ENCODE peak calls at places on chromosomes 3 and 15, in eight cellular contexts. O is psoas muscle, Q is A673, T is tibial artery, E is stomach, P is NT2/D1, R is breast epithelium, G is GM23338. I is an unnamed sample. For H3K4me1 and H3K27me3, the result is how much of the 10 kb centered on the place peaks cover.

GRCh38 chr3:21893250-21893649 is 142.2 kb upstream of the ZNF385D start:
- DNase-seq in O (no peak), R (no peak), E (no peak), P (no peak), G (no peak), T (no peak), Q (no peak), I (no peak)

GRCh38 chr15:44082558-44083151 is 112.4 kb downstream of the FRMD5 start:
- DNase-seq in R (no peak), P (no peak), E (no peak), Q (no peak), O (no peak), G (no peak), T (no peak), I (no peak)

GRCh38 chr3:72004749-72005292 is 219.9 kb upstream of the PROK2 start:
- DNase-seq in P (no peak), O (no peak), R (no peak), E (no peak), G (no peak), Q (no peak), T (no peak), I (no peak)

GRCh38 chr3:184486614-184487013 is 75.0 kb upstream of the EPHB3 start:
- DNase-seq in Q (peak), T (no peak), R (no peak), G (no peak), O (no peak), P (no peak), E (no peak), I (no peak)

GRCh38 chr3:23113455-23114171 is 89.5 kb upstream of the UBE2E2 start:
- DNase-seq in R (no peak), O (peak), T (peak), Q (no peak), E (no peak), P (no peak), G (no peak), I (no peak)

GRCh38 chr15:59410448-59410896 is 27.5 kb upstream of the FAM81A start:
- DNase-seq in O (no peak), E (peak), P (no peak), R (no peak), G (no peak), T (no peak), Q (no peak), I (no peak)

GRCh38 chr3:71930056-71930991 is 145.4 kb upstream of the PROK2 start:
- DNase-seq in T (no peak), G (peak), O (no peak), P (peak), E (no peak), R (no peak), Q (peak), I (peak)

GRCh38 chr3:193391902-193392301 is 13.3 kb upstream of the ATP13A5 start:
- DNase-seq in P (peak), R (no peak), T (no peak), Q (peak), E (no peak), O (no peak), G (peak), I (no peak)

GRCh38 chr3:172154768-172155649 is 115.6 kb downstream of the FNDC3B start:
- DNase-seq in R (no peak), T (no peak), O (no peak), P (no peak), E (no peak), Q (no peak), G (no peak), I (no peak)

GRCh38 chr3:104596551-104596950 is 770.2 kb upstream of the ALCAM start:
- DNase-seq in G (peak), O (no peak), P (peak), R (no peak), E (no peak), T (no peak), Q (peak), I (peak)

GRCh38 chr3:152236741-152237140 is 32.0 kb upstream of the MBNL1 start:
- DNase-seq in Q (peak), P (no peak), E (no peak), R (no peak), O (no peak), G (no peak), T (no peak), I (no peak)

GRCh38 chr3:18127181-18127863 is 297.8 kb downstream of the SATB1 start:
- DNase-seq in R (no peak), P (no peak), T (no peak), O (no peak), G (peak), E (no peak), Q (no peak), I (no peak)

GRCh38 chr3:105883798-105884377 is 15.1 kb upstream of the CBLB start:
- DNase-seq in E (no peak), R (no peak), O (no peak), G (no peak), T (no peak), P (no peak), Q (no peak), I (no peak)

GRCh38 chr15:86837631-86838030 is 758.0 kb downstream of the AGBL1 start:
- DNase-seq in T (no peak), P (peak), Q (no peak), R (no peak), O (no peak), E (no peak), G (peak), I (no peak)

GRCh38 chr3:195221015-195221853 is 49.7 kb downstream of the XXYLT1 start:
- DNase-seq in G (no peak), T (peak), Q (no peak), E (no peak), R (peak), O (peak), P (no peak), I (no peak)

GRCh38 chr3:16864610-16865313 is 20.0 kb upstream of the PLCL2 start:
- DNase-seq in R (no peak), G (no peak), E (no peak), T (no peak), P (no peak), Q (peak), O (no peak), I (no peak)

GRCh38 chr15:85019815-85020590 is 38.3 kb downstream of the PDE8A start:
- DNase-seq in O (no peak), G (no peak), R (no peak), Q (no peak), T (no peak), P (no peak), E (no peak), I (no peak)

GRCh38 chr3:148066787-148067186 is 630.9 kb upstream of the AGTR1 start:
- DNase-seq in P (no peak), E (no peak), G (no peak), Q (no peak), T (no peak), R (no peak), O (no peak), I (no peak)

GRCh38 chr15:89101302-89102191 is 13.3 kb downstream of the ABHD2 start:
- DNase-seq in O (peak), R (peak), E (peak), P (no peak), Q (no peak), T (peak), G (no peak), I (no peak)

GRCh38 chr3:130991126-130991525 is 35.5 kb downstream of the ASTE1 start:
- DNase-seq in R (no peak), T (no peak), P (no peak), O (no peak), G (no peak), Q (no peak), E (no peak), I (no peak)

GRCh38 chr15:52464478-52464877 is 64.2 kb downstream of the MYO5A start:
- DNase-seq in P (no peak), T (no peak), O (no peak), E (no peak), Q (no peak), R (no peak), G (no peak), I (no peak)

GRCh38 chr15:33621156-33621555 is 310.4 kb downstream of the RYR3 start:
- DNase-seq in P (no peak), T (no peak), E (no peak), Q (no peak), R (no peak), G (no peak), O (no peak), I (no peak)

GRCh38 chr15:41125950-41126642 is 10.0 kb upstream of the INO80 start:
- DNase-seq in G (no peak), Q (no peak), P (no peak), O (no peak), E (no peak), R (no peak), T (no peak), I (no peak)

GRCh38 chr3:39808467-39809180 is 785 bp upstream of the MYRIP start:
- DNase-seq in T (no peak), R (no peak), G (peak), E (peak), O (no peak), Q (peak), P (no peak), I (no peak)

GRCh38 chr3:196640501-196640968 is 1.0 kb downstream of the NRROS start:
- DNase-seq in T (no peak), P (no peak), E (no peak), G (no peak), O (no peak), Q (no peak), R (no peak), I (no peak)

GRCh38 chr3:171459130-171459941 is 869 bp downstream of the TNIK start:
- DNase-seq in P (no peak), R (no peak), E (peak), O (peak), T (peak), Q (peak), G (peak), I (no peak)

GRCh38 chr3:153061938-153062528 is 100.0 kb upstream of the RAP2B start:
- DNase-seq in G (no peak), T (no peak), E (no peak), P (no peak), O (no peak), Q (no peak), R (no peak), I (no peak)

GRCh38 chr15:47678047-47678446 is 39.3 kb upstream of the SEMA6D start:
- DNase-seq in Q (no peak), G (no peak), E (no peak), T (no peak), O (no peak), R (no peak), P (no peak), I (no peak)

GRCh38 chr15:101013769-101014223 is 94.6 kb downstream of the LRRK1 start:
- DNase-seq in E (no peak), T (no peak), R (no peak), G (no peak), Q (no peak), O (no peak), P (no peak), I (no peak)

GRCh38 chr3:124297062-124297980 is 305.4 kb upstream of the ROPN1 start:
- DNase-seq in E (no peak), T (no peak), O (no peak), G (no peak), R (no peak), P (no peak), Q (peak), I (no peak)

GRCh38 chr3:150447631-150448465 is 39.8 kb downstream of the TSC22D2 start:
- DNase-seq in R (no peak), Q (no peak), E (no peak), T (no peak), P (no peak), O (no peak), G (no peak), I (no peak)

GRCh38 chr3:150450906-150451305 is 42.8 kb downstream of the TSC22D2 start:
- DNase-seq in Q (no peak), T (no peak), E (no peak), G (no peak), R (no peak), P (no peak), O (no peak), I (no peak)

GRCh38 chr3:150447084-150447483 is 39.0 kb downstream of the TSC22D2 start:
- DNase-seq in O (no peak), G (no peak), T (no peak), R (no peak), E (no peak), Q (no peak), P (no peak), I (no peak)

GRCh38 chr3:150451329-150452084 is 43.4 kb downstream of the TSC22D2 start:
- DNase-seq in P (no peak), Q (no peak), R (no peak), T (no peak), E (no peak), G (no peak), O (no peak), I (no peak)

GRCh38 chr3:150449169-150449721 is 41.1 kb downstream of the TSC22D2 start:
- DNase-seq in T (no peak), O (no peak), P (no peak), G (no peak), R (no peak), Q (peak), E (no peak), I (no peak)
- H3K4me1 ChIP-seq in T (half or more), O (under half), P (under half), G (under half), R (under half), Q (under half), E (half or more), I (under half)

GRCh38 chr15:74726774-74727164 is 1.4 kb upstream of the CYP1A1 start:
- DNase-seq in G (peak), E (no peak), Q (no peak), T (no peak), P (no peak), R (no peak), O (no peak), I (no peak)
- H3K27me3 ChIP-seq in G (under half), E (half or more), Q (under half), T (half or more), P (under half), R (under half), O (under half), I (under half)

DNA sequence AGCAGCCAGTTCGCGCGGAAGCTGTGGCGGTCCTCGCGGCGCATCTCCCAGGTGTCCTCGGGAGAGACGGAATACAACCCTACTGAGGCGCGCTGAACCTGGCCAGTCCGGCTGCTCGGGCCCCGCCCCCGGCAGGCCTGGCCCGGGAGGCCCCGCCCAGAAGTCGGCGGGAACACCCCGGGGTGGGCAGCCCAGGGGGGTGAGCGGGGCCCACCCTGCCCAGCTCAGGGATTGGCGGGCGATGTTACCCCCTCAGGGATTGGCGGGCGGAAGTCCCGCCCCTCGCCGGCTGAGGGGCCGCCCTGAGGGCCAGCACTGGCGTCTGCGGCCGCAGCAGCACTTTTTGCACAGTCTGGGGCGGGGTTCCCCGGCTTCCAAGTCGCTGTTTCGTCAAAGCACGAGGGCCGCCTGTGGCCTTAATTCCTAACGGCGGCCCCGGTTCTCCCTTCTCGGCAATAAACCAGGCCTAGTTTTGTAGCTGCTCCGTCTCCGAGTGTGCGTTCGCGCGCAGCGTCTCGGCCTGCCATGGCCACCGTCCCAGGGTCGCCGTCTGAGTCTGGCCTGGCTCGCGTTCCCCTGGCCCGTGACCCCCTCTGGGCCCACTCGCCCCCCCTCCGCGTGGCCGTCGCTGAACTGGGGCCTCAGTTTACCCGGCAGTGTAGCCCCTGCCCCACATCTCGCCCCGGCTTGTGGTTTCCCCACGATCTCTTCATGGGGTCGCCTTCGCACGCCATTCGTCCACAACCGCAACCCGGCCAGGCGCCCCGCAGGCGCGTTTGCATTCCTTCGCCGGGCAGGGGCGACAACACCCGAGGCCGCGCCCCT is 30.0 kb downstream of the NBEAL2 start:
- DNase-seq in T (peak), P (no peak), R (peak), Q (peak), G (peak), E (peak), O (peak), I (no peak)
- H3K4me3 ChIP-seq in T (peak), P (peak), R (peak), Q (peak), G (peak), E (peak), O (peak), I (peak)

GRCh38 chr15:42373274-42373673 is 14.0 kb downstream of the CAPN3 start:
- DNase-seq in T (no peak), Q (no peak), E (no peak), R (no peak), P (no peak), G (no peak), O (peak), I (no peak)
- H3K4me1 ChIP-seq in T (under half), Q (under half), E (under half), R (under half), P (under half), G (under half), O (under half), I (under half)

GRCh38 chr3:10399634-10400033 is 78.7 kb upstream of the SEC13 start:
- DNase-seq in O (no peak), Q (no peak), P (no peak), T (no peak), G (no peak), R (no peak), E (no peak), I (no peak)
- H3K27me3 ChIP-seq in O (under half), Q (under half), P (under half), T (under half), G (under half), R (under half), E (under half), I (under half)

GRCh38 chr3:181844227-181844626 is 132.5 kb downstream of the SOX2 start:
- DNase-seq in T (no peak), E (peak), R (no peak), Q (no peak), O (no peak), P (no peak), G (no peak), I (no peak)

GRCh38 chr3:181838940-181839914 is 127.5 kb downstream of the SOX2 start:
- DNase-seq in T (no peak), G (no peak), E (peak), P (no peak), Q (no peak), R (no peak), O (no peak), I (no peak)

GRCh38 chr3:181839915-181840295 is 128.2 kb downstream of the SOX2 start:
- DNase-seq in O (no peak), G (no peak), Q (no peak), E (no peak), R (no peak), T (no peak), P (no peak), I (no peak)
- H3K4me3 ChIP-seq in O (no peak), G (no peak), Q (no peak), E (peak), R (no peak), T (no peak), P (no peak), I (no peak)

I was measured in iPS DF 6.9.